ENCODE peak calls at places on chromosomes 7 and 10, in four cellular contexts. F is H9, A is cortex of kidney, V is progenitor cell of endocrine pancreas. U is an unnamed sample.

GRCh38 chr7:139159900-139160675 is 50.6 kb upstream of the ZC3HAV1 start:
- DNase-seq in V (no peak), A (no peak), F (no peak), U (no peak)

GRCh38 chr7:4882742-4883351 is 669 bp downstream of the RADIL start:
- DNase-seq in A (no peak), V (no peak), F (no peak), U (no peak)

GRCh38 chr10:48300556-48300955 is 5.9 kb upstream of the MAPK8 start:
- DNase-seq in A (no peak), V (no peak), F (no peak), U (no peak)

GRCh38 chr7:34675749-34676374 is 17.8 kb downstream of the NPSR1 start:
- DNase-seq in V (no peak), A (no peak), F (peak; percentile 49), U (peak; percentile 66)

GRCh38 chr10:75399461-75400162 is 2.0 kb downstream of the ZNF503 start:
- DNase-seq in A (no peak), F (peak; percentile 76), V (peak; percentile 67), U (peak; percentile 42)

GRCh38 chr10:396535-397220 is 261.4 kb downstream of the ZMYND11 start:
- DNase-seq in A (no peak), V (no peak), F (no peak), U (no peak)

GRCh38 chr10:106609466-106609865 is 555.0 kb downstream of the SORCS1 start:
- DNase-seq in V (no peak), A (no peak), F (no peak), U (no peak)

GRCh38 chr7:43647314-43647691 is 64.4 kb downstream of the STK17A start:
- DNase-seq in V (no peak), A (no peak), F (peak; percentile 81), U (no peak)

GRCh38 chr7:10802011-10802410 is 171.7 kb upstream of the PHF14 start:
- DNase-seq in V (no peak), A (no peak), F (no peak), U (no peak)

GRCh38 chr7:44956157-44956766 is 22.6 kb downstream of the MYO1G start:
- DNase-seq in A (no peak), V (no peak), F (no peak), U (no peak)

GRCh38 chr7:63106506-63107388 is 891.9 kb upstream of the ZNF722 start:
- DNase-seq in F (no peak), V (no peak), A (no peak), U (no peak)

GRCh38 chr10:101441539-101442455 is 87.8 kb downstream of the BTRC start:
- DNase-seq in F (no peak), A (no peak), V (no peak), U (peak; percentile 43)

GRCh38 chr7:148986737-148987009 is 41.6 kb downstream of the PDIA4 start:
- DNase-seq in F (no peak), V (no peak), A (no peak), U (no peak)